ENCODE peak calls at places on chromosomes 4 and X, in six cellular contexts. L, Z, R, V, W and C are unnamed samples.

GRCh38 chrX:81201692-81202412 is at the start of the genes HMGN5 and SH3BGRL:
- DNase-seq in L (peak), Z (peak), R (peak), V (peak), W (peak), C (peak)

GRCh38 chrX:120773801-120774200 is 101.9 kb downstream of the CT47B1 start:
- DNase-seq in L (no peak), Z (no peak), R (no peak), V (no peak), W (no peak), C (no peak)

GRCh38 chrX:68480969-68481368 is 17.9 kb upstream of the YIPF6 start:
- DNase-seq in L (no peak), Z (no peak), R (no peak), V (no peak), W (no peak), C (no peak)

GRCh38 chrX:40663880-40664630 is 16.7 kb upstream of the CXorf38 start:
- DNase-seq in L (no peak), Z (no peak), R (no peak), V (peak), W (no peak), C (no peak)

GRCh38 chr4:8267077-8267476 is 2.5 kb upstream of the HTRA3 start:
- DNase-seq in L (peak), Z (peak), R (peak), V (peak), W (peak), C (no peak)

GRCh38 chrX:106698693-106699092 is 27.8 kb upstream of the RNF128 start:
- DNase-seq in L (no peak), Z (no peak), R (no peak), V (no peak), W (no peak), C (no peak)

GRCh38 chr4:14892563-14892962 is 109.7 kb upstream of the CPEB2 start:
- DNase-seq in L (no peak), Z (no peak), R (no peak), V (no peak), W (no peak), C (no peak)

GRCh38 chr4:124862261-124862660 is 149.7 kb upstream of the ANKRD50 start:
- DNase-seq in L (no peak), Z (no peak), R (no peak), V (no peak), W (no peak), C (no peak)

GRCh38 chr4:186844059-186844681 is 120.5 kb upstream of the FAT1 start:
- DNase-seq in L (peak), Z (peak), R (no peak), V (no peak), W (no peak), C (no peak)

GRCh38 chr4:38924266-38924827 is 56.7 kb downstream of the FAM114A1 start:
- DNase-seq in L (no peak), Z (no peak), R (no peak), V (no peak), W (no peak), C (no peak)

GRCh38 chrX:133776072-133776471 is 209.3 kb downstream of the GPC3 start:
- DNase-seq in L (peak), Z (no peak), R (no peak), V (peak), W (no peak), C (peak)

GRCh38 chrX:13078739-13079444 is 34.5 kb upstream of the FAM9C start:
- DNase-seq in L (no peak), Z (peak), R (peak), V (no peak), W (peak), C (no peak)

GRCh38 chrX:9475984-9476383 is 11.1 kb downstream of the TBL1X start:
- DNase-seq in L (no peak), Z (no peak), R (no peak), V (no peak), W (no peak), C (no peak)

GRCh38 chr4:133146192-133146573 is 2.9 kb upstream of the PCDH10 start:
- DNase-seq in L (no peak), Z (no peak), R (no peak), V (no peak), W (no peak), C (no peak)

GRCh38 chr4:152382057-152382785 is 153.7 kb downstream of the FBXW7 start:
- DNase-seq in L (no peak), Z (no peak), R (no peak), V (peak), W (no peak), C (no peak)

GRCh38 chrX:131854586-131854985 is 168.5 kb upstream of the STK26 start:
- DNase-seq in L (no peak), Z (no peak), R (no peak), V (no peak), W (no peak), C (no peak)

GRCh38 chrX:32455704-32456103 is 755.6 kb downstream of the DMD start:
- DNase-seq in L (no peak), Z (no peak), R (no peak), V (no peak), W (no peak), C (no peak)

GRCh38 chr4:151322565-151322964 is 2.8 kb downstream of the SH3D19 start:
- DNase-seq in L (no peak), Z (no peak), R (no peak), V (no peak), W (no peak), C (no peak)

GRCh38 chr4:23889814-23890269 is at the start of gene PPARGC1A:
- DNase-seq in L (no peak), Z (peak), R (no peak), V (peak), W (peak), C (no peak)

GRCh38 chrX:23901805-23902204 is 5.9 kb downstream of the APOO start:
- DNase-seq in L (peak), Z (peak), R (peak), V (peak), W (peak), C (peak)

GRCh38 chr4:113553082-113553481 is 208.5 kb downstream of the CAMK2D start:
- DNase-seq in L (no peak), Z (no peak), R (no peak), V (no peak), W (no peak), C (no peak)

GRCh38 chr4:113556382-113557134 is 205.0 kb downstream of the CAMK2D start:
- DNase-seq in L (no peak), Z (peak), R (no peak), V (no peak), W (no peak), C (no peak)

GRCh38 chr4:113559947-113560346 is 201.6 kb downstream of the CAMK2D start:
- DNase-seq in L (no peak), Z (no peak), R (no peak), V (no peak), W (no peak), C (no peak)

GRCh38 chr4:113560579-113560978 is 201.0 kb downstream of the CAMK2D start:
- DNase-seq in L (no peak), Z (no peak), R (no peak), V (no peak), W (no peak), C (no peak)

GRCh38 chr4:113555868-113556267 is 205.7 kb downstream of the CAMK2D start:
- DNase-seq in L (no peak), Z (peak), R (no peak), V (no peak), W (no peak), C (no peak)
- H3K27ac ChIP-seq in L (no peak), Z (peak), R (no peak), V (peak), W (no peak), C (no peak)

DNA sequence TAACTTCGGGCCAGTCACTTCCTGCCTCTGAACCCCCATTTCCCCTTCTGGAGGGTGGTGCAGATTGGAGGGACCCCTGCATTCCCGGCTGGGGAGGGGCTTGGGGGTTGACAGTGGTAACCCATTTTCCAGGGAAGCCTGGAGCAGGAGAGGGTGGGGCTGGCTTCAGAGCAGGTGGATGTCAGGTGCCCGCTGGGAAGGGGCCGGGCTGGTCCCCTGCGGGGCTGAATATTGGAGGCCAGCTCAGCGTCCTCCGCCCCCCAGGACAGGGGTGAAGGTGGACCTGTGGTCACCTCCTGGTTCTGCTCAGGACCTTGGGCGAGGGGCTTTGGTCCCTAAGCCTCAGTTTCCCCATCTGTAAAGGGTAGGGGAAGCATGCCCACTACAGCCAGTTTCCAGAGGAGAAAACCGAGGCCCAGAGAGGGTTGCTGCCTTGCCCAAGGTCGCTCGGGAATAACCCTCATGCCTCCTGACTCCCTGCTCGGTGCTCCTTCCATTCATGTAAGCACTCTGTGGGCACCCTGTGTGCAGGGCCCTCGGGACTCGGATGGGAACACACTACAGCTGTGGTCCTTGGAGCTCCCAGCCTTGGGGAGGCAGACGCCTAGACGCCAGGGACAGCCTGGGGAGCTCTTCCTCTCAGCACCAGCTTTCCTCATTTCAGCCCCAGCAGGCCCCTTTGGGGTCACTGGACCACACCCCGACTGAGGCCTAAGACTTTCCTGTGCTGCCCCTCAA is 683 bp downstream of the MAN2B2 start:
- DNase-seq in L (no peak), Z (no peak), R (no peak), V (no peak), W (no peak), C (no peak)
- H3K27ac ChIP-seq in L (no peak), Z (peak), R (peak), V (no peak), W (no peak), C (peak)

GRCh38 chr4:2333356-2333841 is 71.5 kb upstream of the MXD4 start:
- DNase-seq in L (no peak), Z (no peak), R (peak), V (no peak), W (no peak), C (peak)
- H3K27ac ChIP-seq in L (no peak), Z (no peak), R (no peak), V (no peak), W (no peak), C (no peak)

DNA sequence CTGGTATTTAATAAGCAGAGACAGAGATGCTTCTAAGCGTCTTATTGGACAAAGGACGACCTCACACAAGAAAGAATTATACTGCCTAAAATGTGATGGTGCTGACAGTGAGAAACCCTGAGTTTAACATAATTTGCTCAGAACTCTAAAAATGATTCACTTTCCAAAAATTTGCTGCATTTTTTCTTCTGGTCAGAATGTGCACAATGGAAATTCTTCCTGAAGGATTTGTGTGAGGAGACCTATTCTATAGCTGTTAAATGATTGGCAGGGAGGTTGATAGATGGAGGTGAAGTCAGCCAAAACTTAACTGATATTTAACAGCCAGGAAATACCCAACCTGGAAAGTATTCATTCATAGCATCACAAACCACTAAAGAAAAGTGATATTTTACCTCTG is 1.7 kb downstream of the MAGEC3 start:
- DNase-seq in L (no peak), Z (no peak), R (no peak), V (no peak), W (no peak), C (no peak)
- H3K27ac ChIP-seq in L (no peak), Z (no peak), R (no peak), V (no peak), W (no peak), C (no peak)

DNA sequence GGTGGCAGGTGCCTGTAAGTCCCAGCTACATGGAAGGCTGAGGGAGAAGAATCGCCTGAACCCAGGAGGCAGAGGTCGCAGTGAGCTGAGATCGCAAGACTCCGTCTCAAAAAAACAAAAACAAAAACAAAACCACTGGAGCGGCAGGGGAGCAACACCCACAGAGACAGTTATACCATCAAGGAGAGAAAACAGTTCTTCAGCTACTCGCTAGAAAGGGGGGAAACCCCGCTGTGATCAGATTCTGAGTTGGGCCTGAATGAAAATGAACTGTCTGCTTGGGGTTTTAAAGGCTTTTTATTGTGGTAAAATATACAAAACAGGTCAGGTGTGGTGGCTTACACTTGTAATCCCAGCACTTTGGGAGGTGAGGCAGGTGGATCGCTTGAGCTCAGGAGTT is 16.8 kb upstream of the IRAK1 start:
- DNase-seq in L (no peak), Z (no peak), R (no peak), V (no peak), W (no peak), C (no peak)
- H3K27ac ChIP-seq in L (no peak), Z (no peak), R (no peak), V (no peak), W (no peak), C (no peak)

GRCh38 chrX:46577116-46578005 is 3.8 kb downstream of the CHST7 start:
- DNase-seq in L (no peak), Z (no peak), R (no peak), V (no peak), W (no peak), C (no peak)
- H3K27ac ChIP-seq in L (no peak), Z (peak), R (no peak), V (no peak), W (no peak), C (no peak)

GRCh38 chr4:147820975-147821374 is 89.1 kb downstream of the ARHGAP10 start:
- DNase-seq in L (no peak), Z (no peak), R (no peak), V (no peak), W (no peak), C (no peak)
- H3K27ac ChIP-seq in L (no peak), Z (peak), R (no peak), V (no peak), W (no peak), C (no peak)